ENCODE peak calls at places on chromosomes 3 and 15, in eight cellular contexts. Z is Kasumi-1, I is GM12878, T is right atrium auricular region, M is psoas muscle, D is T47D, F is GM12865, A is lower leg skin. L is an unnamed sample.

GRCh38 chr15:67146875-67147381 is 81.5 kb downstream of the SMAD3 start:
- DNase-seq in Z (no peak), I (no peak), T (no peak), M (peak; percentile 56), D (peak; percentile 68), F (no peak), A (no peak), L (peak; percentile 81)

GRCh38 chr3:49017646-49017977 is 768 bp downstream of the DALRD3 start:
- DNase-seq in Z (peak; percentile 55), I (no peak), T (no peak), M (no peak), D (peak; percentile 61), F (no peak), A (no peak), L (no peak)

GRCh38 chr3:110656394-110656793 is 415.2 kb upstream of the NECTIN3 start:
- DNase-seq in Z (no peak), I (no peak), T (no peak), M (no peak), D (no peak), F (no peak), A (no peak), L (no peak)

GRCh38 chr15:94041731-94042130 is 189.6 kb upstream of the MCTP2 start:
- DNase-seq in Z (no peak), I (no peak), T (no peak), M (no peak), D (no peak), F (no peak), A (no peak), L (no peak)

GRCh38 chr3:133987933-133988484 is 41.7 kb downstream of the SLCO2A1 start:
- DNase-seq in Z (no peak), I (no peak), T (no peak), M (no peak), D (no peak), F (no peak), A (no peak), L (no peak)

GRCh38 chr3:33075996-33076395 is 20.9 kb downstream of the GLB1 start:
- DNase-seq in Z (no peak), I (no peak), T (no peak), M (no peak), D (no peak), F (no peak), A (no peak), L (no peak)

GRCh38 chr3:33105341-33105943 is 8.4 kb upstream of the CRTAP start:
- DNase-seq in Z (no peak), I (no peak), T (no peak), M (no peak), D (no peak), F (no peak), A (no peak), L (no peak)

GRCh38 chr15:40743921-40744809 is 10.9 kb downstream of the RMDN3 start:
- DNase-seq in Z (no peak), I (no peak), T (no peak), M (no peak), D (no peak), F (no peak), A (no peak), L (no peak)

GRCh38 chr3:124928333-124929202 is 6.0 kb downstream of the MUC13 start:
- DNase-seq in Z (peak; percentile 86), I (no peak), T (peak; percentile 84), M (peak; percentile 55), D (peak; percentile 79), F (peak; percentile 77), A (peak; percentile 66), L (peak; percentile 64)

GRCh38 chr3:168952551-168952950 is 711.0 kb downstream of the MECOM start:
- DNase-seq in Z (peak; percentile 27), I (no peak), T (no peak), M (no peak), D (peak; percentile 49), F (peak; percentile 5), A (no peak), L (no peak)

GRCh38 chr3:13308406-13308805 is 111.7 kb downstream of the NUP210 start:
- DNase-seq in Z (peak; percentile 82), I (no peak), T (no peak), M (peak; percentile 56), D (peak; percentile 36), F (peak; percentile 57), A (no peak), L (no peak)

GRCh38 chr15:32651229-32651837 is 9.8 kb downstream of the SCG5 start:
- DNase-seq in Z (peak; percentile 41), I (no peak), T (no peak), M (peak; percentile 64), D (peak; percentile 81), F (peak; percentile 72), A (no peak), L (no peak)

GRCh38 chr15:66099950-66100671 is 153.4 kb downstream of the MEGF11 start:
- DNase-seq in Z (no peak), I (no peak), T (no peak), M (no peak), D (no peak), F (no peak), A (no peak), L (no peak)

GRCh38 chr3:127425505-127426443 is 137.9 kb upstream of the PRR20G start:
- DNase-seq in Z (no peak), I (no peak), T (no peak), M (no peak), D (no peak), F (no peak), A (no peak), L (peak; percentile 37)

GRCh38 chr3:45545476-45545875 is 49.1 kb upstream of the LIMD1 start:
- DNase-seq in Z (no peak), I (no peak), T (peak; percentile 84), M (peak; percentile 88), D (no peak), F (peak; percentile 69), A (no peak), L (no peak)

GRCh38 chr15:66655511-66655910 is 46.5 kb upstream of the SMAD6 start:
- DNase-seq in Z (no peak), I (no peak), T (no peak), M (no peak), D (no peak), F (no peak), A (no peak), L (no peak)

GRCh38 chr15:96079882-96080281 is 250.6 kb upstream of the NR2F2 start:
- DNase-seq in Z (no peak), I (no peak), T (no peak), M (no peak), D (no peak), F (no peak), A (no peak), L (no peak)

GRCh38 chr3:158539414-158540014 is 31.5 kb upstream of the MLF1 start:
- DNase-seq in Z (peak; percentile 77), I (no peak), T (no peak), M (no peak), D (peak; percentile 74), F (peak; percentile 57), A (no peak), L (no peak)

GRCh38 chr3:125401402-125401801 is 26.3 kb upstream of the ZNF148 start:
- DNase-seq in Z (no peak), I (no peak), T (no peak), M (no peak), D (no peak), F (no peak), A (no peak), L (no peak)

GRCh38 chr15:80967451-80967850 is 22.2 kb downstream of the MESD start:
- DNase-seq in Z (no peak), I (no peak), T (peak; percentile 44), M (no peak), D (peak; percentile 65), F (no peak), A (no peak), L (no peak)

GRCh38 chr15:37095197-37095992 is 5.0 kb downstream of the MEIS2 start:
- DNase-seq in Z (no peak), I (no peak), T (no peak), M (peak; percentile 49), D (no peak), F (no peak), A (no peak), L (no peak)

GRCh38 chr15:87816811-87817210 is 439.7 kb downstream of the NTRK3 start:
- DNase-seq in Z (no peak), I (no peak), T (no peak), M (no peak), D (no peak), F (no peak), A (no peak), L (no peak)

GRCh38 chr3:185701891-185702563 is 115.9 kb downstream of the SENP2 start:
- DNase-seq in Z (no peak), I (no peak), T (no peak), M (no peak), D (no peak), F (no peak), A (no peak), L (no peak)

GRCh38 chr15:73717802-73718201 is 33.6 kb downstream of the CD276 start:
- DNase-seq in Z (no peak), I (no peak), T (no peak), M (no peak), D (no peak), F (no peak), A (no peak), L (no peak)

GRCh38 chr3:45647148-45647619 is 42.0 kb upstream of the SACM1L start:
- DNase-seq in Z (peak; percentile 94), I (no peak), T (no peak), M (no peak), D (peak; percentile 58), F (no peak), A (no peak), L (no peak)

GRCh38 chr15:29934251-29934650 is 112.0 kb upstream of the TJP1 start:
- DNase-seq in Z (no peak), I (no peak), T (no peak), M (no peak), D (no peak), F (no peak), A (no peak), L (no peak)

GRCh38 chr3:111676177-111677021 is 81.3 kb upstream of the ZBED2 start:
- DNase-seq in Z (no peak), I (no peak), T (no peak), M (no peak), D (peak; percentile 26), F (peak; percentile 23), A (no peak), L (peak; percentile 70)

GRCh38 chr3:134852132-134852531 is 57.1 kb downstream of the EPHB1 start:
- DNase-seq in Z (no peak), I (no peak), T (no peak), M (no peak), D (no peak), F (no peak), A (no peak), L (no peak)

GRCh38 chr3:49135499-49135898 is 2.6 kb upstream of the LAMB2 start:
- DNase-seq in Z (no peak), I (no peak), T (no peak), M (no peak), D (no peak), F (no peak), A (no peak), L (no peak)

GRCh38 chr15:58043192-58043903 is 22.2 kb downstream of the ALDH1A2 start:
- DNase-seq in Z (peak; percentile 68), I (no peak), T (no peak), M (peak; percentile 52), D (peak; percentile 44), F (peak; percentile 45), A (peak; percentile 18), L (no peak)

GRCh38 chr15:72227720-72228119 is 3.3 kb downstream of the PKM start:
- DNase-seq in Z (peak; percentile 1), I (no peak), T (no peak), M (no peak), D (no peak), F (peak; percentile 21), A (no peak), L (no peak)

GRCh38 chr3:3447671-3448070 is 268.2 kb upstream of the CRBN start:
- DNase-seq in Z (no peak), I (no peak), T (no peak), M (no peak), D (no peak), F (no peak), A (no peak), L (no peak)

L was measured in ureter.